ENCODE peak calls at places on chromosomes 12 and 14, in four cellular contexts. K, G, M and R are unnamed samples.

GRCh38 chr14:77372304-77372841 is 4.5 kb downstream of the TMED8 start:
- DNase-seq in G (no peak), K (no peak), M (peak), R (peak)

GRCh38 chr12:59388176-59388575 is 207.7 kb upstream of the SLC16A7 start:
- DNase-seq in M (no peak), K (no peak), G (no peak), R (no peak)

GRCh38 chr14:74404435-74404834 is 21.6 kb downstream of the SYNDIG1L start:
- DNase-seq in M (no peak), G (no peak), K (no peak), R (no peak)

GRCh38 chr12:23831739-23832138 is 117.7 kb downstream of the SOX5 start:
- DNase-seq in K (no peak), G (no peak), M (no peak), R (no peak)

GRCh38 chr14:31867570-31867969 is 209.5 kb upstream of the ARHGAP5 start:
- DNase-seq in M (no peak), K (no peak), G (no peak), R (no peak)

GRCh38 chr14:49946320-49947141 is 53.6 kb downstream of the ARF6 start:
- DNase-seq in G (no peak), M (peak), K (no peak), R (no peak)

GRCh38 chr12:92466391-92467305 is 236.1 kb upstream of the PLEKHG7 start:
- DNase-seq in M (no peak), K (no peak), G (no peak), R (no peak)

GRCh38 chr14:100065942-100066574 is 836 bp downstream of the EVL start:
- DNase-seq in K (no peak), M (no peak), G (no peak), R (no peak)

GRCh38 chr12:5043589-5044419 is at the start of gene KCNA5:
- DNase-seq in G (peak), K (peak), M (no peak), R (no peak)

GRCh38 chr12:65432606-65433005 is 154.1 kb downstream of the MSRB3 start:
- DNase-seq in M (no peak), G (no peak), K (no peak), R (no peak)

GRCh38 chr14:101591121-101591520 is 29.8 kb downstream of the DIO3 start:
- DNase-seq in K (no peak), G (no peak), M (no peak), R (no peak)

GRCh38 chr14:48563465-48563864 is 888.1 kb upstream of the MDGA2 start:
- DNase-seq in K (no peak), G (no peak), M (no peak), R (no peak)

GRCh38 chr12:20350495-20350894 is 17.8 kb upstream of the PDE3A start:
- DNase-seq in G (no peak), M (peak), K (no peak), R (no peak)

GRCh38 chr12:72093930-72094329 is 155.3 kb downstream of the TPH2 start:
- DNase-seq in K (no peak), G (no peak), M (no peak), R (no peak)

GRCh38 chr12:126424696-126425095 is 1359.5 kb downstream of the AACS start:
- DNase-seq in M (no peak), G (no peak), K (no peak), R (no peak)

GRCh38 chr12:12004524-12004923 is 66.2 kb upstream of the BCL2L14 start:
- DNase-seq in K (no peak), G (no peak), M (no peak), R (no peak)

GRCh38 chr12:51941011-51941561 is 10.4 kb upstream of the ACVR1B start:
- DNase-seq in K (peak), M (peak), G (no peak), R (peak)

GRCh38 chr14:64708148-64709004 is 4.2 kb downstream of the PLEKHG3 start:
- DNase-seq in G (no peak), M (no peak), K (peak), R (no peak)

GRCh38 chr12:21526721-21527345 is 737 bp downstream of the SPX start:
- DNase-seq in G (no peak), M (no peak), K (no peak), R (no peak)

GRCh38 chr12:121404734-121405133 is 4.8 kb downstream of the RNF34 start:
- DNase-seq in M (no peak), G (no peak), K (no peak), R (no peak)

GRCh38 chr14:48690349-48690748 is 895.8 kb downstream of the RPS29 start:
- DNase-seq in K (no peak), G (no peak), M (no peak), R (no peak)

GRCh38 chr12:60872850-60873713 is 1277.3 kb downstream of the SLC16A7 start:
- DNase-seq in M (no peak), K (no peak), G (no peak), R (peak)

GRCh38 chr12:122793685-122794106 is 19.3 kb downstream of the CCDC62 start:
- DNase-seq in G (no peak), M (no peak), K (no peak), R (peak)

GRCh38 chr12:66144796-66145754 is 14.5 kb upstream of the LLPH start:
- DNase-seq in K (no peak), M (no peak), G (no peak), R (no peak)